ENCODE peak calls at places on chromosome 4, in four cellular contexts. One of them, this sample, is unnamed.

GRCh38 chr4:20354120-20354519 is 102.4 kb downstream of the SLIT2 start:
- DNase-seq in adrenal gland: no peak
- DNase-seq in RPMI7951: peak; percentile 19
- DNase-seq in GM23248: no peak
- DNase-seq in this sample: no peak

GRCh38 chr4:42718336-42718735 is 61.4 kb upstream of the ATP8A1 start:
- DNase-seq in adrenal gland: no peak
- DNase-seq in RPMI7951: no peak
- DNase-seq in GM23248: no peak
- DNase-seq in this sample: no peak

GRCh38 chr4:165138843-165139242 is 26.2 kb upstream of the TMEM192 start:
- DNase-seq in adrenal gland: no peak
- DNase-seq in RPMI7951: no peak
- DNase-seq in GM23248: no peak
- DNase-seq in this sample: no peak

GRCh38 chr4:83353516-83353915 is 18.9 kb upstream of the HPSE start:
- DNase-seq in adrenal gland: no peak
- DNase-seq in RPMI7951: no peak
- DNase-seq in GM23248: no peak
- DNase-seq in this sample: no peak

GRCh38 chr4:121822796-121823504 is 733 bp downstream of the CCNA2 start:
- DNase-seq in adrenal gland: peak; percentile 30
- DNase-seq in RPMI7951: peak; percentile 48
- DNase-seq in GM23248: peak; percentile 64
- DNase-seq in this sample: peak; percentile 58

GRCh38 chr4:91212140-91212681 is 1085.0 kb downstream of the CCSER1 start:
- DNase-seq in adrenal gland: no peak
- DNase-seq in RPMI7951: no peak
- DNase-seq in GM23248: no peak
- DNase-seq in this sample: no peak

GRCh38 chr4:98474408-98474844 is 184.0 kb downstream of the TSPAN5 start:
- DNase-seq in adrenal gland: no peak
- DNase-seq in RPMI7951: peak; percentile 53
- DNase-seq in GM23248: peak; percentile 82
- DNase-seq in this sample: peak; percentile 80

GRCh38 chr4:41665808-41666207 is 82.7 kb downstream of the PHOX2B start:
- DNase-seq in adrenal gland: no peak
- DNase-seq in RPMI7951: no peak
- DNase-seq in GM23248: no peak
- DNase-seq in this sample: no peak

GRCh38 chr4:102608190-102608589 is 107.0 kb downstream of the NFKB1 start:
- DNase-seq in adrenal gland: no peak
- DNase-seq in RPMI7951: peak; percentile 21
- DNase-seq in GM23248: peak; percentile 60
- DNase-seq in this sample: peak; percentile 41

GRCh38 chr4:129345680-129346079 is 249.7 kb downstream of the C4orf33 start:
- DNase-seq in adrenal gland: no peak
- DNase-seq in RPMI7951: no peak
- DNase-seq in GM23248: no peak
- DNase-seq in this sample: no peak

GRCh38 chr4:74934016-74934821 is 1.3 kb downstream of the PARM1 start:
- DNase-seq in adrenal gland: peak; percentile 21
- DNase-seq in RPMI7951: peak; percentile 0
- DNase-seq in GM23248: peak; percentile 57
- DNase-seq in this sample: peak; percentile 46

GRCh38 chr4:138868562-138868961 is 147.0 kb upstream of the NOCT start:
- DNase-seq in adrenal gland: no peak
- DNase-seq in RPMI7951: no peak
- DNase-seq in GM23248: peak; percentile 10
- DNase-seq in this sample: no peak

GRCh38 chr4:139774759-139775487 is 109.3 kb downstream of the MGST2 start:
- DNase-seq in adrenal gland: no peak
- DNase-seq in RPMI7951: no peak
- DNase-seq in GM23248: no peak
- DNase-seq in this sample: no peak

GRCh38 chr4:64564126-64564525 is 154.9 kb upstream of the TECRL start:
- DNase-seq in adrenal gland: no peak
- DNase-seq in RPMI7951: peak; percentile 4
- DNase-seq in GM23248: peak; percentile 8
- DNase-seq in this sample: peak; percentile 80

GRCh38 chr4:2925931-2926860 is 37.0 kb downstream of the NOP14 start:
- DNase-seq in adrenal gland: no peak
- DNase-seq in RPMI7951: no peak
- DNase-seq in GM23248: no peak
- DNase-seq in this sample: no peak

GRCh38 chr4:181796502-181796901 is 446.7 kb upstream of the TENM3 start:
- DNase-seq in adrenal gland: no peak
- DNase-seq in RPMI7951: peak; percentile 73
- DNase-seq in GM23248: peak; percentile 7
- DNase-seq in this sample: no peak

GRCh38 chr4:93346840-93347239 is 481.7 kb upstream of the ATOH1 start:
- DNase-seq in adrenal gland: no peak
- DNase-seq in RPMI7951: no peak
- DNase-seq in GM23248: no peak
- DNase-seq in this sample: no peak

GRCh38 chr4:7103599-7104365 is 35.9 kb upstream of the GRPEL1 start:
- DNase-seq in adrenal gland: peak; percentile 60
- DNase-seq in RPMI7951: no peak
- DNase-seq in GM23248: no peak
- DNase-seq in this sample: no peak

GRCh38 chr4:166675411-166675810 is 558.9 kb downstream of the SPOCK3 start:
- DNase-seq in adrenal gland: no peak
- DNase-seq in RPMI7951: peak; percentile 66
- DNase-seq in GM23248: peak; percentile 1
- DNase-seq in this sample: peak; percentile 84

GRCh38 chr4:43089730-43090129 is 197.2 kb downstream of the GRXCR1 start:
- DNase-seq in adrenal gland: no peak
- DNase-seq in RPMI7951: peak; percentile 51
- DNase-seq in GM23248: peak; percentile 62
- DNase-seq in this sample: peak; percentile 49

GRCh38 chr4:47774078-47774477 is 63.8 kb downstream of the CORIN start:
- DNase-seq in adrenal gland: no peak
- DNase-seq in RPMI7951: no peak
- DNase-seq in GM23248: no peak
- DNase-seq in this sample: no peak

GRCh38 chr4:145909773-145910172 is 28.9 kb downstream of the ZNF827 start:
- DNase-seq in adrenal gland: no peak
- DNase-seq in RPMI7951: no peak
- DNase-seq in GM23248: peak; percentile 10
- DNase-seq in this sample: no peak

GRCh38 chr4:68375667-68376559 is 26.0 kb upstream of the YTHDC1 start:
- DNase-seq in adrenal gland: peak; percentile 32
- DNase-seq in RPMI7951: peak; percentile 55
- DNase-seq in GM23248: peak; percentile 79
- DNase-seq in this sample: peak; percentile 72

GRCh38 chr4:16608611-16609125 is 289.8 kb downstream of the LDB2 start:
- DNase-seq in adrenal gland: no peak
- DNase-seq in RPMI7951: no peak
- DNase-seq in GM23248: no peak
- DNase-seq in this sample: no peak

GRCh38 chr4:82715731-82716617 is 82.6 kb downstream of the SCD5 start:
- DNase-seq in adrenal gland: no peak
- DNase-seq in RPMI7951: no peak
- DNase-seq in GM23248: peak; percentile 89
- DNase-seq in this sample: peak; percentile 19

GRCh38 chr4:89681219-89681618 is 155.7 kb downstream of the SNCA start:
- DNase-seq in adrenal gland: no peak
- DNase-seq in RPMI7951: no peak
- DNase-seq in GM23248: no peak
- DNase-seq in this sample: no peak

GRCh38 chr4:621296-622070 is 3.9 kb upstream of the PDE6B start:
- DNase-seq in adrenal gland: no peak
- DNase-seq in RPMI7951: no peak
- DNase-seq in GM23248: no peak
- DNase-seq in this sample: no peak

GRCh38 chr4:56937262-56937661 is 29.6 kb downstream of the REST start:
- DNase-seq in adrenal gland: no peak
- DNase-seq in RPMI7951: peak; percentile 75
- DNase-seq in GM23248: peak; percentile 79
- DNase-seq in this sample: peak; percentile 63

GRCh38 chr4:156568041-156568440 is 403.6 kb downstream of the PDGFC start:
- DNase-seq in adrenal gland: no peak
- DNase-seq in RPMI7951: no peak
- DNase-seq in GM23248: peak; percentile 18
- DNase-seq in this sample: no peak

GRCh38 chr4:93469560-93469959 is 359.0 kb upstream of the ATOH1 start:
- DNase-seq in adrenal gland: no peak
- DNase-seq in RPMI7951: no peak
- DNase-seq in GM23248: no peak
- DNase-seq in this sample: no peak

GRCh38 chr4:108991929-108992328 is 229.1 kb upstream of the ETNPPL start:
- DNase-seq in adrenal gland: no peak
- DNase-seq in RPMI7951: peak; percentile 49
- DNase-seq in GM23248: peak; percentile 70
- DNase-seq in this sample: peak; percentile 70

GRCh38 chr4:127782275-127783025 is at the start of gene HSPA4L:
- DNase-seq in adrenal gland: peak; percentile 58
- DNase-seq in RPMI7951: peak; percentile 51
- DNase-seq in GM23248: peak; percentile 75
- DNase-seq in this sample: no peak

GRCh38 chr4:1683371-1683902 is 676 bp downstream of the FAM53A start:
- DNase-seq in adrenal gland: peak; percentile 33
- DNase-seq in RPMI7951: peak; percentile 71
- DNase-seq in GM23248: peak; percentile 91
- DNase-seq in this sample: peak; percentile 78

GRCh38 chr4:152106113-152106763 is 345.4 kb upstream of the GATB start:
- DNase-seq in adrenal gland: peak; percentile 85
- DNase-seq in RPMI7951: peak; percentile 96
- DNase-seq in GM23248: peak; percentile 97
- DNase-seq in this sample: peak; percentile 94

GRCh38 chr4:84050014-84050413 is 449.1 kb downstream of the NKX6-1 start:
- DNase-seq in adrenal gland: no peak
- DNase-seq in RPMI7951: peak; percentile 2
- DNase-seq in GM23248: no peak
- DNase-seq in this sample: no peak

GRCh38 chr4:159107203-159107921 is 4.5 kb downstream of the RAPGEF2 start:
- DNase-seq in adrenal gland: no peak
- DNase-seq in RPMI7951: no peak
- DNase-seq in GM23248: peak; percentile 61
- DNase-seq in this sample: no peak

GRCh38 chr4:123783091-123783765 is 386.6 kb downstream of the SPRY1 start:
- DNase-seq in adrenal gland: no peak
- DNase-seq in RPMI7951: no peak
- DNase-seq in GM23248: peak; percentile 64
- DNase-seq in this sample: no peak

This sample was measured in astrocyte of the hippocampus.